ENCODE peak calls at places on chromosomes 16 and 17, in six cellular contexts. W is CD8-positive, alpha-beta T cell; H is kidney; Z is aorta; F is upper lobe of right lung; L is astrocyte. P is an unnamed sample.

GRCh38 chr17:64741924-64742670 is 80.0 kb upstream of the SMURF2 start:
- DNase-seq in F (no peak), H (no peak), L (peak; percentile 67), W (no peak), Z (peak; percentile 74), P (no peak)

GRCh38 chr16:50208460-50208931 is 55.4 kb downstream of the TENT4B start:
- DNase-seq in Z (no peak), L (peak; percentile 49), F (no peak), H (no peak), W (no peak), P (no peak)

GRCh38 chr16:90044111-90044551 is 24.9 kb upstream of the DBNDD1 start:
- DNase-seq in H (no peak), F (peak; percentile 69), L (peak; percentile 18), Z (no peak), W (no peak), P (no peak)

GRCh38 chr16:57531635-57532220 is 4.6 kb downstream of the CCDC102A start:
- DNase-seq in W (no peak), Z (no peak), H (peak; percentile 31), L (no peak), F (peak; percentile 30), P (peak; percentile 54)

GRCh38 chr16:21021316-21021715 is 120.7 kb downstream of the LYRM1 start:
- DNase-seq in F (no peak), H (no peak), Z (no peak), W (no peak), L (no peak), P (no peak)

GRCh38 chr16:14011846-14012245 is 59.3 kb upstream of the MRTFB start:
- DNase-seq in W (no peak), L (no peak), F (no peak), Z (peak; percentile 56), H (no peak), P (peak; percentile 71)

GRCh38 chr16:29988346-29989075 is 6.9 kb downstream of the HIRIP3 start:
- DNase-seq in L (no peak), Z (peak; percentile 30), W (no peak), H (no peak), F (peak; percentile 67), P (no peak)

GRCh38 chr17:4003131-4003500 is 38.9 kb upstream of the ATP2A3 start:
- DNase-seq in W (no peak), Z (peak; percentile 42), H (no peak), L (no peak), F (no peak), P (no peak)

GRCh38 chr17:12047977-12048376 is 27.3 kb downstream of the MAP2K4 start:
- DNase-seq in Z (no peak), H (no peak), F (no peak), L (peak; percentile 16), W (no peak), P (no peak)

GRCh38 chr17:31739300-31739699 is 119.7 kb downstream of the COPRS start:
- DNase-seq in L (peak; percentile 90), F (no peak), W (no peak), H (no peak), Z (no peak), P (no peak)

GRCh38 chr17:2071421-2072281 is 16.7 kb downstream of the HIC1 start:
- DNase-seq in L (peak; percentile 72), F (peak; percentile 70), H (peak; percentile 90), W (no peak), Z (peak; percentile 47), P (no peak)

GRCh38 chr17:40309031-40309937 is at the start of gene RARA:
- DNase-seq in W (no peak), F (peak; percentile 83), H (peak; percentile 85), L (no peak), Z (peak; percentile 80), P (peak; percentile 76)

GRCh38 chr17:35087731-35088646 is 24.5 kb upstream of the RFFL start:
- DNase-seq in W (no peak), Z (peak; percentile 79), F (peak; percentile 79), H (peak; percentile 84), L (no peak), P (peak; percentile 82)

GRCh38 chr17:28710948-28711722 is 553 bp downstream of the PROCA1 start:
- DNase-seq in L (peak; percentile 73), W (peak; percentile 84), F (peak; percentile 95), H (peak; percentile 97), Z (peak; percentile 93), P (peak; percentile 95)

GRCh38 chr17:79370126-79370525 is 240.7 kb downstream of the RBFOX3 start:
- DNase-seq in H (no peak), W (no peak), F (no peak), Z (peak; percentile 13), L (no peak), P (no peak)

GRCh38 chr17:76816590-76817135 is 51.5 kb upstream of the MGAT5B start:
- DNase-seq in W (peak; percentile 47), L (no peak), Z (no peak), H (no peak), F (no peak), P (no peak)

GRCh38 chr17:44952946-44953475 is 5.4 kb upstream of the KIF18B start:
- DNase-seq in L (no peak), W (no peak), Z (peak; percentile 24), F (peak; percentile 25), H (peak; percentile 11), P (no peak)

GRCh38 chr17:41738077-41738800 is 3.8 kb upstream of the HAP1 start:
- DNase-seq in L (peak; percentile 28), H (peak; percentile 91), F (peak; percentile 86), Z (peak; percentile 79), W (peak; percentile 65), P (no peak)

GRCh38 chr17:20226814-20227482 is 217.8 kb downstream of the SPECC1 start:
- DNase-seq in W (peak; percentile 73), L (peak; percentile 71), F (peak; percentile 88), Z (peak; percentile 90), H (peak; percentile 84), P (peak; percentile 84)

GRCh38 chr17:66717680-66718079 is 117.2 kb upstream of the CACNG5 start:
- DNase-seq in W (no peak), Z (no peak), H (no peak), F (peak; percentile 70), L (peak; percentile 26), P (no peak)
- H3K27ac ChIP-seq in W (no peak overlapping the region), Z (no peak overlapping the region), H (no peak overlapping the region), F (no peak overlapping the region), L (no peak overlapping the region), P (no peak overlapping the region)

DNA sequence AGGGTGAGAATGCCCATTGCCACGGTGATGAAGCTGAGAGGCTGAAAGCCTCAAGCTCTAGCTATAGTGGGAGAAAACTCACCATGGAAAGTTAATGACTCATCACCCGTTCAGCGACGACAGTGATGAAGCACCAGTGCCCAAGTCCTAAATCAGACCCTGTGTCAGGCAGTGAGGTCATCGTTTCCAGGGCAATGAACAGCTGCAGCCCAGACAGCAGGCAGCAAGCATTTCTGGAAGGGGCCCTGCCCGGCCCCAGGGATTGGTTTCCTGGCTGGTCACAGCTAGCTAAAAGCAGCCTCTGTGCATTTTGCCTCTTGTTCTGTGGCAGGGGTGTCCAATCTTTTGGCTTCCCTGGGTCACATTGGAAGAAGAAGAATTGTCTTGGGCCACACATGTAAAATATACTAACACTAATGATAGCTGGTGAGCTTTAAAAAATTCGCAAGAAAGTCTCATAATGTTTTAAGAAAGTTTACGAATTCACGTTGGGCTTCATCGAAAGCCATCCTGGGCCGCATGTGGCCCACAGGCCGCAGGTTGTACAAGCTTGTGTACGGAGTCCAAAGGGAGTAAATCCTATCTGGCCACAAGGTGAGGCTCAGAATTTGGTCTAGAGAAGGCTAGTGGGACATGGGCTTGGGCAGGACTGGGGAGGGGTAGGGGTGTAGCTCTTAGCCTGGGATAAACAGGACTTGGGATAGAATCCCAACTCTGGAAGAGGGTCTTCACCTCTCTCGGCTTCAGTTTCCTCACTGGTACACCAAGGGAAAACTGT is 40.6 kb downstream of the MIS12 start:
- DNase-seq in F (peak; percentile 36), L (peak; percentile 97), H (peak; percentile 86), Z (peak; percentile 92), W (no peak), P (peak; percentile 88)
- H3K4me3 ChIP-seq in F (no peak overlapping the region), L (no peak overlapping the region), H (no peak overlapping the region), Z (no peak overlapping the region), W (no peak overlapping the region), P (no peak overlapping the region)

GRCh38 chr17:50157891-50158290 is 7.4 kb upstream of the PPP1R9B start:
- DNase-seq in H (no peak), F (no peak), Z (no peak), L (no peak), W (no peak), P (no peak)

GRCh38 chr17:50153650-50154575 is 3.4 kb upstream of the PPP1R9B start:
- DNase-seq in H (peak; percentile 68), L (no peak), F (peak; percentile 67), W (no peak), Z (peak; percentile 83), P (no peak)

GRCh38 chr17:50152736-50153135 is 2.3 kb upstream of the PPP1R9B start:
- DNase-seq in L (no peak), W (no peak), Z (peak; percentile 44), F (no peak), H (peak; percentile 59), P (no peak)

GRCh38 chr17:50154604-50155003 is 4.1 kb upstream of the PPP1R9B start:
- DNase-seq in W (no peak), L (no peak), H (no peak), F (no peak), Z (no peak), P (no peak)

DNA sequence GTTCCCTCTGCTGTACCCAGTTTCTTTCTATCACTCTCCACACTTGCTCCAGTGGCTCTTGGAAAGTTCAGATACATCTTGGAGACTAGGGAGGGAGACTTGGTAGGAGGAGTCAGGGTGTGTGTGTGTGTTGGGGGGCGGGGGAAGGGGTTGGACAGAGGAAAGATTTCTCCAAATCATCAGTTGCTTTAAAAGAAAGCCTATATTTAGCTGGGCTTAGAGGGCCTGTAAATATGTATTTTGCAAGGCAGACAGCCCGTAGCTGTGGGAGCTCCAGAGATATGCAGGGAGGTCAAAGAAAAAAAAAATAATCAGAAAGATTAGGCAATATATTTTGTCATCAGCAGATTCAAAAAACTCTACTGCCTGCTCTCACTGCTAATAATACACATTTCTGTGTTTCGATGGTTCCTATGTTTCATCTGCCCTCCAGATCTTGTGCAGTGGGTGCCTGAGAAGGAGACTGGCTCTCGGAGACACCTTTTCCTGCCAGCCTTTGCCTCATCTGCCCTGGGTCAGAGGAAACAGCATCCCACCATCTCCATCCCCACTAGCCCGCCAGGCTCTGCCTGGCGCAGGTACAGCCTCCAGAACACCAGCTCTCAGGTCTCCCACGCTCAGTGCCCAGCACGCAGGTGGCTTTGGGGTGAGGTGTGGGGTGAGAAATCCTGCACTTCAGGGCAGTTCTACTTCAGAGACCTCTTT is 4.8 kb upstream of the PPP1R9B start:
- DNase-seq in H (peak; percentile 72), L (no peak), F (no peak), Z (peak; percentile 78), W (no peak), P (no peak)
- H3K27ac ChIP-seq in H (peak overlapping the region; percentile 59), L (no peak overlapping the region), F (peak overlapping the region; percentile 68), Z (peak overlapping the region; percentile 99), W (no peak overlapping the region), P (peak overlapping the region; percentile 94)

GRCh38 chr17:66777689-66778225 is 57.2 kb upstream of the CACNG5 start:
- DNase-seq in L (peak; percentile 60), W (no peak), Z (no peak), F (peak; percentile 79), H (no peak), P (no peak)

GRCh38 chr17:66775262-66775661 is 59.7 kb upstream of the CACNG5 start:
- DNase-seq in W (no peak), Z (no peak), F (no peak), L (no peak), H (no peak), P (no peak)

GRCh38 chr17:66775881-66776400 is 59.0 kb upstream of the CACNG5 start:
- DNase-seq in H (no peak), W (no peak), L (no peak), Z (no peak), F (no peak), P (no peak)

GRCh38 chr17:66778531-66778930 is 56.4 kb upstream of the CACNG5 start:
- DNase-seq in H (no peak), Z (no peak), L (no peak), W (no peak), F (no peak), P (no peak)

GRCh38 chr17:66776999-66777688 is 57.8 kb upstream of the CACNG5 start:
- DNase-seq in Z (no peak), F (no peak), L (peak; percentile 14), H (no peak), W (no peak), P (no peak)
- H3K4me3 ChIP-seq in Z (no peak overlapping the region), F (no peak overlapping the region), L (no peak overlapping the region), H (no peak overlapping the region), W (no peak overlapping the region), P (no peak overlapping the region)

P was measured in coronary artery.